ENCODE peak calls at places on chromosomes 1 and 21, in ten cellular contexts. K, Y, H, Q, L, T, B, J, I and V are unnamed samples.

GRCh38 chr1:224081604-224082003 is 32.3 kb upstream of the FBXO28 start:
- DNase-seq in K (no peak), T (no peak), B (no peak), Q (no peak), I (no peak), J (no peak), Y (no peak), H (no peak), L (no peak), V (no peak)

GRCh38 chr1:200550367-200550766 is 70.2 kb downstream of the KIF14 start:
- DNase-seq in I (no peak), H (no peak), J (no peak), B (peak), K (no peak), Y (peak), Q (peak), L (no peak), T (no peak), V (no peak)

GRCh38 chr1:233614173-233614742 is 352 bp downstream of the KCNK1 start:
- DNase-seq in H (peak), T (no peak), Y (peak), L (no peak), B (peak), I (no peak), J (peak), K (no peak), Q (no peak), V (no peak)

GRCh38 chr1:25699501-25700089 is 83.0 kb downstream of the MAN1C1 start:
- DNase-seq in T (no peak), I (no peak), J (no peak), L (no peak), Q (no peak), H (peak), Y (peak), K (no peak), B (no peak), V (peak)

GRCh38 chr1:66613187-66613586 is 79.2 kb downstream of the SGIP1 start:
- DNase-seq in T (no peak), L (no peak), Q (no peak), I (peak), Y (peak), J (no peak), K (no peak), H (no peak), B (peak), V (no peak)

GRCh38 chr1:9874959-9875635 is 35.0 kb downstream of the CTNNBIP1 start:
- DNase-seq in K (peak), T (peak), B (peak), H (peak), Q (peak), J (peak), I (peak), Y (peak), L (peak), V (peak)

GRCh38 chr1:100188617-100189016 is 10.6 kb upstream of the LRRC39 start:
- DNase-seq in Y (peak), B (peak), Q (peak), T (peak), J (no peak), I (peak), H (peak), L (no peak), K (no peak), V (no peak)

GRCh38 chr1:108791790-108792189 is 45.3 kb downstream of the STXBP3 start:
- DNase-seq in J (no peak), K (no peak), L (no peak), H (no peak), I (no peak), Q (no peak), B (no peak), Y (no peak), T (no peak), V (no peak)

GRCh38 chr1:171220551-171221175 is 27.6 kb upstream of the FMO1 start:
- DNase-seq in Y (peak), K (no peak), J (no peak), B (peak), H (no peak), I (peak), L (no peak), Q (no peak), T (no peak), V (no peak)

GRCh38 chr21:20783611-20784010 is 214.6 kb upstream of the NCAM2 start:
- DNase-seq in I (no peak), J (no peak), Y (no peak), B (peak), Q (no peak), T (no peak), L (no peak), K (no peak), H (no peak), V (no peak)

GRCh38 chr1:223846668-223847007 is 891 bp upstream of the TP53BP2 start:
- DNase-seq in I (no peak), J (no peak), T (no peak), L (no peak), Q (no peak), Y (peak), H (no peak), B (peak), K (no peak), V (peak)

GRCh38 chr1:182630586-182630985 is 26.4 kb upstream of the RGS16 start:
- DNase-seq in T (no peak), J (no peak), Y (no peak), I (no peak), K (no peak), B (no peak), H (no peak), L (no peak), Q (no peak), V (no peak)

GRCh38 chr1:182629674-182630073 is 25.5 kb upstream of the RGS16 start:
- DNase-seq in H (no peak), B (no peak), J (no peak), K (no peak), L (peak), Y (no peak), Q (no peak), I (no peak), T (no peak), V (peak)

GRCh38 chr1:182631058-182631677 is 27.0 kb upstream of the RGS16 start:
- DNase-seq in H (no peak), Y (no peak), B (no peak), J (no peak), I (no peak), T (no peak), K (no peak), Q (no peak), L (no peak), V (no peak)

GRCh38 chr1:182626527-182626926 is 22.3 kb upstream of the RGS16 start:
- DNase-seq in L (no peak), Q (no peak), T (no peak), K (no peak), B (no peak), I (no peak), H (no peak), J (no peak), Y (no peak), V (no peak)

DNA sequence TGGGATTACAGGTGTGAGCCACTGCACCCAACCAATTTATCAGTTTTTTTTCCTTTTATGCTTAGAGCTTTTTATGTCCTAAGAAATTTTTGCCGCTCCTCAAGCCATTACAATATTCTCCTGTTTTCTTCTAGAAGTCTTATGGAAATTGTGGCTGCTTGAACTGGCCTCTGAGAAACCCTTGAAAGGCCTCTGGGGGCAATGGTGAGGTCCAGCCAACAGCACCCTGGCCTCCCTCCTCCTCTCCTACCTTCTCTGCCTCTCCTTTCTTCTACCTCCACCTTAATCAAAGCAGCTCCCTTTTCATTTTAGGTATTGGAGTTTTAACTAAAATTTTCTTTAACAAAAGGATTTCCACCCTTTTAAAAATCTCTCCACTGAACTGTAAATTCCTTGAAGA is 24.5 kb upstream of the RGS16 start:
- DNase-seq in Y (no peak), L (no peak), I (no peak), H (no peak), J (no peak), Q (no peak), T (no peak), B (no peak), K (no peak), V (no peak)
- TF ChIP-seq CTCF in Y (no peak), L (no peak), I (no peak), H (no peak), J (no peak), Q (no peak), T (no peak), B (no peak), K (no peak), V (no peak)

GRCh38 chr1:61517345-61517744 is 207.6 kb downstream of the TM2D1 start:
- DNase-seq in B (no peak), L (no peak), K (no peak), J (no peak), H (no peak), Q (no peak), Y (no peak), I (no peak), T (no peak), V (no peak)

GRCh38 chr1:61519631-61520030 is 205.3 kb downstream of the TM2D1 start:
- DNase-seq in T (no peak), B (no peak), H (no peak), Q (no peak), K (no peak), I (no peak), L (no peak), J (no peak), Y (no peak), V (no peak)

GRCh38 chr1:61515096-61515495 is 209.8 kb downstream of the TM2D1 start:
- DNase-seq in Q (no peak), L (no peak), B (no peak), I (no peak), Y (no peak), T (no peak), J (no peak), H (no peak), K (no peak), V (no peak)

GRCh38 chr1:61523219-61523618 is 201.7 kb downstream of the TM2D1 start:
- DNase-seq in I (no peak), Q (no peak), L (no peak), T (no peak), J (no peak), H (no peak), Y (peak), K (no peak), B (no peak), V (no peak)

DNA sequence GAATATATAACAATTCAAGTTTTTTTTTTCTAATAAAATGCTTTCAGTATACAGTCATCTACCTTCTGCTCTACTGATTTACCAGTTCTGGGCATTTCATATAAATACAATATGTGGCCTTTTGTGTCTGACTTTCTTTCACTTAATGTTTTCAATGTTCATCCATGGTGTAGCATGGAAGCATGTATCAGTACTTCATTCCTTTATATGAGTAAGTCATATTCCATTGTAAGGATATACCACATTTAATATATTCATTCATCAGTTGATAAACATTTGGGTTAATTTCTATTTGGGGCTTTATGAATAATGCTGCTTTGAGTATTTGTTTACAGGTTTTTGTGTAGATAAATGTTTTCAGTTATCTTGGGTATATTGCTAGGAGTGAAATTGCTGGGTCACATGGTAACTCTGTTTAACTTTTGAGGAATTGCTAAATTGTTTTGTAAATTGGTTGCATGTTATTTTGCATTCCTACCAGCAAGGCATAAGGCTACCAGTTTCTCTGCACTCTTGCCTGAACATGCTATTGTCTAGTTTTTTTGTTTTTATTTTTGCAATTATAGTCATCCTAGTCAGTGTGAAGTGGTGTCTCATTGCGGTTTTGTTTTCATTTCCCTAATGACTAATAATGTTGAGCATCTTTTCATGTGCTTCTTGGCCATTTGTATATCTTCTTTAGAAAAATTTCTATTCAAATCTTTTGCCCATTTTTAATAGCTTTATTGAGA is 206.1 kb downstream of the TM2D1 start:
- DNase-seq in H (no peak), J (no peak), B (no peak), T (no peak), I (no peak), L (no peak), Y (peak), Q (no peak), K (no peak), V (no peak)
- TF ChIP-seq CTCF in H (no peak), J (no peak), B (peak), T (no peak), I (peak), L (no peak), Y (no peak), Q (peak), K (peak), V (no peak)

GRCh38 chr1:248618878-248619277 is 16.0 kb downstream of the OR2T11 start:
- DNase-seq in T (peak), H (peak), I (peak), L (peak), Y (peak), B (peak), K (no peak), Q (peak), J (peak), V (peak)
- TF ChIP-seq CTCF in T (peak), H (peak), I (peak), L (peak), Y (peak), B (peak), K (peak), Q (peak), J (peak), V (peak)

GRCh38 chr1:156379420-156380165 is 10.6 kb downstream of the RHBG start:
- DNase-seq in J (no peak), H (no peak), B (peak), Y (peak), K (no peak), L (no peak), T (no peak), I (no peak), Q (peak), V (no peak)
- TF ChIP-seq CTCF in J (no peak), H (no peak), B (no peak), Y (no peak), K (no peak), L (no peak), T (no peak), I (peak), Q (peak), V (no peak)

GRCh38 chr1:241531195-241532172 is 694 bp upstream of the KMO start:
- DNase-seq in J (no peak), Q (peak), Y (peak), B (peak), T (peak), H (no peak), I (no peak), L (peak), K (no peak), V (no peak)
- TF ChIP-seq CTCF in J (peak), Q (peak), Y (peak), B (peak), T (peak), H (peak), I (peak), L (peak), K (peak), V (peak)

DNA sequence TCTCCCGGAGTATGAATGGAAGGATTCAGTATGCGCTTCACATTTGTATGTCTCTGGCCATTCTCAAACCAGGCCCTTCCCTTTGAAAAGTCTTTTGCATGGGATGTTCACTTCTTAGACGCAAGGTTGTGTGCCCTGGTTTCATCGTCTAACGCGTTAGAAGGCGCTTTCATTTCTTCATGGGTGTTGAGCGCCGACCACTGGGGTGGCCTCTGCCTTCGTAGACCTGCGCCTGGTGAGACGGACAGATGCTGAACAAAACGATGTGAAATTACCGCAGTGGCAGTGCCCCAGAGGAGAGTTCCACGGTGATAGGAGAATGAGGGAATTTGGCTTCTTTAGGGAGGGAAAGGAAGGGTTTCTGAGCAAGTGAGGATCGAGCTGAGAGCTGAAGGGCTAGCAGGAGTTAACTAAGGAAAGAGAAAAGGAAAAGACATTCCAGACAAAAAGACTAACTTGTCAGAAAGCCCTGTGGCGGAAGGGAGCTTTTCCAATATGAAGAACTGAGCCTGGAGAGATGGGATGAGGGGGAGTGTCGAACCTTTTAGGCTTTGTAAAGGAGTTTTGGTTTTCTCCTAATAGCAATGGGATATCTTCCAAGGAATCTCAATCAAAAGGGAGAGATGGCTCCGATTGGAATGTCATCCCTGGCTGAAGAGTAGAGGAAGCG is 904 bp downstream of the GGPS1 start:
- DNase-seq in H (peak), B (peak), Y (peak), Q (peak), I (peak), T (no peak), J (no peak), K (no peak), L (peak), V (peak)
- TF ChIP-seq CTCF in H (peak), B (no peak), Y (no peak), Q (no peak), I (no peak), T (no peak), J (no peak), K (no peak), L (no peak), V (no peak)

GRCh38 chr1:81554108-81554507 is 246.6 kb upstream of the ADGRL2 start:
- DNase-seq in K (no peak), Y (no peak), T (no peak), I (no peak), J (no peak), B (no peak), H (no peak), Q (no peak), L (no peak), V (no peak)

GRCh38 chr1:81554534-81554933 is 246.2 kb upstream of the ADGRL2 start:
- DNase-seq in Y (no peak), T (no peak), K (no peak), J (no peak), L (no peak), B (no peak), H (no peak), I (no peak), Q (no peak), V (no peak)

GRCh38 chr1:81558291-81559076 is 242.2 kb upstream of the ADGRL2 start:
- DNase-seq in K (no peak), J (no peak), L (no peak), Q (no peak), H (no peak), T (no peak), Y (no peak), I (peak), B (peak), V (no peak)

GRCh38 chr1:81559662-81560350 is 240.9 kb upstream of the ADGRL2 start:
- DNase-seq in T (no peak), Q (no peak), L (no peak), B (peak), K (no peak), J (no peak), Y (peak), I (no peak), H (no peak), V (no peak)

DNA sequence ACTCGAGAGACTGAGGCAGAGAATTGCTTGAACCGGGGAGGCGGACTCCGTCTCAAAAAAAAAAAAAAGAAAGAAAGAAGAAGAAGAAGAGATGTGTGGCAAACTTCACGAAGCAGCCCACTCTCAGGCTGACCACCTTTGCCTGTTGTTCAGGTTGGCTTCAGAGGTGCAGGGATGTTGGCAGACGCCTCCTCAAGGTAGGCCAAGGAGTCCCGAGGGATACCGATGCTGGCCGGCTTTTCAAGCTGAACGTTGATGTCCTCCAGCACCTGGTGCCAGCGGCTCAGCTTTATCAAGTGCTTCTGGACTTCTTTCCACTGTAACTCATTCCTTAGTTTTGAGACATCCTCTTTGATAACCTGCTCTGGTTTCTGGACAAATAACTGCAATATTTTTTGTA is 243.8 kb upstream of the ADGRL2 start:
- DNase-seq in I (no peak), L (no peak), K (no peak), B (no peak), J (no peak), Q (no peak), Y (no peak), T (no peak), H (no peak), V (no peak)
- TF ChIP-seq CTCF in I (no peak), L (no peak), K (no peak), B (no peak), J (no peak), Q (no peak), Y (no peak), T (no peak), H (no peak), V (no peak)